ENCODE peak calls at places on chromosomes 16 and 17, in seven cellular contexts. A is psoas muscle, L is cardiac fibroblast, P is Caco-2, I is fibroblast of the aortic adventitia, C is brain microvascular endothelial cell, M is testis. H is an unnamed sample.

GRCh38 chr16:72073831-72074230 is 10.8 kb downstream of the HPR start:
- DNase-seq in L (no peak), M (peak), A (peak), C (no peak), I (peak), P (no peak), H (no peak)

GRCh38 chr17:71438631-71439146 is 682.1 kb upstream of the SOX9 start:
- DNase-seq in A (no peak), P (peak), M (no peak), C (peak), I (peak), L (peak), H (no peak)

GRCh38 chr16:16982614-16983013 is 488.1 kb downstream of the XYLT1 start:
- DNase-seq in C (no peak), L (no peak), A (no peak), P (no peak), M (no peak), I (no peak), H (no peak)

GRCh38 chr16:720990-721764 is at the start of gene ANTKMT:
- DNase-seq in M (peak), P (peak), A (peak), L (peak), C (peak), I (peak), H (peak)

GRCh38 chr17:42315402-42316156 is 27.3 kb downstream of the STAT5A start:
- DNase-seq in M (no peak), P (no peak), A (no peak), I (no peak), L (no peak), C (no peak), H (no peak)

GRCh38 chr17:48494335-48494734 is 36.5 kb downstream of the HOXB1 start:
- DNase-seq in L (peak), P (no peak), A (no peak), M (no peak), C (no peak), I (peak), H (no peak)

GRCh38 chr17:73586153-73586906 is 57.9 kb downstream of the SDK2 start:
- DNase-seq in C (no peak), I (no peak), M (no peak), A (no peak), L (no peak), P (no peak), H (no peak)

GRCh38 chr16:16817203-16817602 is 438.3 kb downstream of the NPIPA7 start:
- DNase-seq in I (no peak), L (no peak), C (no peak), M (no peak), A (no peak), P (no peak), H (no peak)

GRCh38 chr17:83203073-83203471 is 123.7 kb downstream of the METRNL start:
- DNase-seq in C (peak), P (peak), M (peak), I (peak), A (peak), L (peak), H (no peak)

GRCh38 chr16:69706256-69706974 is 19.9 kb downstream of the NQO1 start:
- DNase-seq in A (no peak), I (peak), P (no peak), L (peak), C (no peak), M (no peak), H (peak)

GRCh38 chr16:69329369-69330285 is 761 bp downstream of the PDF start:
- DNase-seq in C (no peak), L (peak), P (peak), A (no peak), I (no peak), M (peak), H (no peak)

GRCh38 chr16:64144612-64145011 is 977.3 kb downstream of the CDH11 start:
- DNase-seq in A (no peak), P (no peak), L (no peak), C (no peak), M (no peak), I (no peak), H (no peak)

GRCh38 chr16:87635541-87636049 is 33.3 kb downstream of the JPH3 start:
- DNase-seq in M (peak), C (peak), A (peak), P (peak), I (peak), L (peak), H (peak)
- TF ChIP-seq CTCF in M (peak), C (peak), A (peak), P (peak), I (peak), L (peak), H (peak)

GRCh38 chr17:63838586-63839184 is 3.8 kb downstream of the SMARCD2 start:
- DNase-seq in A (peak), P (peak), I (peak), C (no peak), M (peak), L (peak), H (peak)
- H3K4me3 ChIP-seq in A (peak), P (no peak), I (no peak), C (no peak), M (no peak), L (no peak), H (peak)

DNA sequence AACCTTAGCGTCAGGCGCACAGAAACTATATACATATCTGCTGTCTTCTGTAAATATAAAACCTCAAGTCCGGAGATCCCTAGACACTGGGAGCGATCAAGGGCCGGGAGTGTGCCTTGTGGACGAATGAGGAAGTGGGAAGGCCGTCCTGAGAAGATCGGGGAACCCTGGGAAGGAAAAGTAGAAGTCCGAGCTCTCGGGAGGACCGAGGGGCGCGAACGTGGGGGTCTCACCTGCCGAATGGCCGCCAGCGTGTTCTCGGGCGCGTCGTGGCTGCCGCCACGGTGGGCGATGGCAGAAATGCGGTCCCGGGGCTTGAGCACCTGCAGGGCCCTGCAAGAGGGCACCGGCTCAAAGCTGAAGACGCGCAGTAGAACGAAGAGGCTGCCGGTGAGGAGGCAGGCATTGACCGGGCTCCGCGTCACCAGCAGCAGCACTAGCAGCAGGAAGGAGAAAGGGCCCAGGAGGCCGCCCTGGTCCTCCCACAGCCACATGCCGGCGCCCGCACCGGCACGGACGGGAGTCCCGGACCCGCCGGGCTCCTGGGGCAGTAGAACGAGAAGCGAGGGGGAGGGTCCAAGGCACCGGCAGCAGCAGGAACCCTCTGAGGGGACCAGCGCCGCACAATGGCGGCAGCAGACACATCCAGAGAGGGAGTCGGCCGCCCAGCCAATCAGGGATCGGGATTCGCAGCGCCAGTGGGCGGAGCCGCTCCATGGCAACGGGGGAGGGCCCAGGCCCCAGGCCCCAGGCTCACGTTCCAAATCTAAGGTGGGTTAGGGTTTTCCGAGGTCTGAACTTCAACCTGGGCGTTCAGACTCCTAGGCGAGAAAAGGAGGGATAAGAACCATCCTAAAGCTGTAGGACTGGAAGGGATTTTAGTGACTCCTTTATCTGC is at the start of gene GDE1:
- DNase-seq in P (peak), C (peak), A (peak), I (peak), L (peak), M (peak), H (peak)
- TF ChIP-seq CTCF in P (no peak), C (peak), A (peak), I (peak), L (peak), M (no peak), H (peak)

GRCh38 chr17:78132767-78133178 is 2.2 kb downstream of the TMC8 start:
- DNase-seq in I (no peak), L (no peak), P (no peak), M (no peak), C (no peak), A (no peak), H (no peak)
- H3K4me3 ChIP-seq in I (no peak), L (no peak), P (no peak), M (no peak), C (no peak), A (no peak), H (no peak)

GRCh38 chr16:89615596-89616090 is 2.2 kb downstream of the DPEP1 start:
- DNase-seq in I (no peak), C (no peak), L (no peak), M (no peak), P (no peak), A (no peak), H (no peak)

GRCh38 chr16:89619880-89620279 is 6.4 kb downstream of the DPEP1 start:
- DNase-seq in A (no peak), C (no peak), P (no peak), L (no peak), M (peak), I (peak), H (no peak)

GRCh38 chr16:89620406-89620841 is 7.0 kb downstream of the DPEP1 start:
- DNase-seq in I (no peak), A (no peak), P (no peak), C (no peak), M (peak), L (no peak), H (no peak)

GRCh38 chr16:89616576-89617437 is 3.4 kb downstream of the DPEP1 start:
- DNase-seq in M (no peak), L (no peak), A (no peak), P (no peak), C (no peak), I (no peak), H (no peak)

DNA sequence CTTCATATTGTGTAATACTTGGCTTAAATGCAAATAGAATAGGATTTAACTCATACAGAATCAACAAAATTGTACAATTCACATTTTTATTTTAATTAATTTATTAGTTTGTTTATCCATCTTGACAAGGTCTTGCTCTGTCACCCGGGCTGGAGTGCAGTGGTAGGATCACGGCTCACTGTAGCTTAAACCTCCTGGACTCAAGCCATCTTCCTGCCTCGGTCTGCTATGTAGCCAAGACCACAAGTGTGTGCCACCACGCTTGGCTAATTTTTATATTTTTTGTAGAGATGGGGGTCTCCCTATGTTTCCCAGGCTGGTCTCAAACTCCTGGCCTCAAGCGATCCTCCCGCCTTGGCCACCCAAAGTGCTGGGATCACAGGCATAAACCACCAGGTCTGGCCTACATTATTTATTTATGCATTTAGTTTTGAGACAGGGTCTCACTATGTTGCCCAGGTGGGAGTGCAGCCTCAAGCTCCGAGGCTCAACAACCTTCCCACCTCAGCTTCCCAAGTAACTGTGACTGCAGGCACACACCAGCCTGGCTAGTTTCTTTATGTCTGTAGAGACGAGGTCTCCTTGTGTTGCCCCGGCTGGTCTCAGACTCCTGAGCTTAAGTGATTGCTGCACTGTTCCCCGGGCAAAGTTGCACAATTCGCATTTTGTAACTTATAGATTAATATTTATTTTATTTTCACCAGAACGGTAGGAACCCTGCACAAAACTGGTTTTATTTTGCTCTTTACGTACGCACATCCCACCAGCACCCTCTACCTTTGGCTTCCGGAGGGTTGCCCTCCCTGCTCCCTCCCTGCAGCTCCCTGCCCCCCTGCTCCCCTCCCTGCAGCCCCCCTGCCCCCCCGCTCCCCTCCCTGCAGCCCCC is 4.9 kb downstream of the DPEP1 start:
- DNase-seq in P (no peak), M (no peak), A (no peak), I (no peak), L (no peak), C (no peak), H (no peak)
- TF ChIP-seq CTCF in P (no peak), M (no peak), A (no peak), I (no peak), L (no peak), C (no peak), H (no peak)